ENCODE peak calls at places on chromosome 20, in seven cellular contexts. R is PC-3, P is GM23338, C is hepatocyte, Q is HCT116, V is SK-N-SH, L is MM.1S. J is an unnamed sample.

GRCh38 chr20:57586370-57586793 is 25.5 kb downstream of the PCK1 start:
- DNase-seq in C (peak), Q (no peak), V (no peak), R (no peak), P (no peak), L (no peak), J (peak)

GRCh38 chr20:49659096-49659495 is 54.6 kb downstream of the B4GALT5 start:
- DNase-seq in P (no peak), L (no peak), Q (no peak), V (no peak), C (no peak), R (no peak), J (peak)

GRCh38 chr20:50256577-50256976 is 65.9 kb downstream of the CEBPB start:
- DNase-seq in P (no peak), V (no peak), C (no peak), Q (no peak), L (no peak), R (no peak), J (no peak)

GRCh38 chr20:4053516-4053919 is 38.2 kb upstream of the RNF24 start:
- DNase-seq in Q (no peak), P (no peak), V (no peak), L (no peak), C (no peak), R (no peak), J (no peak)

GRCh38 chr20:57415791-57416190 is 24.6 kb downstream of the RBM38 start:
- DNase-seq in P (no peak), R (no peak), V (no peak), L (no peak), Q (no peak), C (no peak), J (no peak)

GRCh38 chr20:37941332-37941731 is 38.4 kb downstream of the VSTM2L start:
- DNase-seq in Q (no peak), L (no peak), R (peak), C (no peak), V (peak), P (peak), J (peak)

GRCh38 chr20:56522311-56522710 is 2.2 kb upstream of the FAM209A start:
- DNase-seq in V (no peak), C (no peak), Q (no peak), R (no peak), L (no peak), P (no peak), J (no peak)

GRCh38 chr20:23050847-23051627 is 1.6 kb upstream of the THBD start:
- DNase-seq in V (no peak), R (peak), Q (peak), C (peak), P (peak), L (no peak), J (peak)

GRCh38 chr20:17660667-17661066 is 21.4 kb downstream of the RRBP1 start:
- DNase-seq in Q (no peak), P (no peak), R (no peak), V (no peak), C (no peak), L (no peak), J (no peak)

GRCh38 chr20:58331961-58332551 is 22.5 kb downstream of the RAB22A start:
- DNase-seq in L (no peak), V (no peak), Q (no peak), C (no peak), P (no peak), R (no peak), J (no peak)

GRCh38 chr20:24381886-24382285 is 87.5 kb upstream of the SYNDIG1 start:
- DNase-seq in C (no peak), P (no peak), Q (no peak), V (no peak), R (no peak), L (no peak), J (no peak)

GRCh38 chr20:48723308-48724264 is 104.2 kb downstream of the PREX1 start:
- DNase-seq in L (no peak), V (no peak), P (no peak), R (no peak), Q (no peak), C (peak), J (no peak)

GRCh38 chr20:37538003-37538402 is 10.3 kb upstream of the BLCAP start:
- DNase-seq in P (no peak), Q (no peak), R (peak), L (no peak), C (peak), V (no peak), J (no peak)

GRCh38 chr20:43388267-43389081 is 69.2 kb upstream of the SRSF6 start:
- DNase-seq in P (no peak), R (no peak), C (no peak), Q (no peak), L (no peak), V (no peak), J (no peak)

GRCh38 chr20:39851459-39851858 is 837.6 kb downstream of the MAFB start:
- DNase-seq in V (no peak), L (no peak), R (no peak), Q (no peak), C (no peak), P (no peak), J (no peak)
- TF ChIP-seq EZH2phosphoT487 in V (no peak), L (no peak), R (no peak), Q (no peak), C (no peak), P (no peak), J (no peak)

GRCh38 chr20:13703265-13703664 is 64.5 kb upstream of the TASP1 start:
- DNase-seq in Q (no peak), L (no peak), V (no peak), C (no peak), R (no peak), P (peak), J (no peak)

GRCh38 chr20:13701486-13701885 is 62.8 kb upstream of the TASP1 start:
- DNase-seq in P (no peak), R (peak), Q (no peak), L (no peak), C (no peak), V (no peak), J (no peak)

DNA sequence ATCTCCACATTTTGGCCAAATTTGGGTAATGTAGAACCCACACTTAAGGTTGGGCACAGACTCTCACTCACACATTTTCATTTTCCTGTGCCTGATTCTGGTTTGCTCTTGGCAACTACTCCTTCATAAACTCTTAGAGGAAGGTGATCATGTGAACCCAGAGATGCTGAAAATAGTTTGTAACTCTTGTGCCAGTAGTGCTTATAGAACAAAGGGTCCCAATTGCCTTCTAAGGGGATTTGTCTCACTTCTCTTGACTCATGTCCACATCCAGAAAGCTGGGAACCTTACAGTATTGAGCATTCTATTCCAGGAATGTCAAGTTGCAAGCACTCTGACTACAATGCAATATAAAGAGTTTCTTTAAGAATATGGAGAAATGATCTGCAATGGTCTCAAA is 62.0 kb upstream of the TASP1 start:
- DNase-seq in P (no peak), L (no peak), C (no peak), R (no peak), V (no peak), Q (no peak), J (no peak)
- TF ChIP-seq EZH2phosphoT487 in P (no peak), L (no peak), C (no peak), R (no peak), V (no peak), Q (no peak), J (no peak)

GRCh38 chr20:1537731-1538058 is 19.8 kb downstream of the SIRPD start:
- DNase-seq in L (no peak), C (no peak), P (no peak), R (no peak), Q (no peak), V (no peak), J (no peak)
- TF ChIP-seq EZH2phosphoT487 in L (no peak), C (no peak), P (no peak), R (no peak), Q (no peak), V (no peak), J (no peak)

DNA sequence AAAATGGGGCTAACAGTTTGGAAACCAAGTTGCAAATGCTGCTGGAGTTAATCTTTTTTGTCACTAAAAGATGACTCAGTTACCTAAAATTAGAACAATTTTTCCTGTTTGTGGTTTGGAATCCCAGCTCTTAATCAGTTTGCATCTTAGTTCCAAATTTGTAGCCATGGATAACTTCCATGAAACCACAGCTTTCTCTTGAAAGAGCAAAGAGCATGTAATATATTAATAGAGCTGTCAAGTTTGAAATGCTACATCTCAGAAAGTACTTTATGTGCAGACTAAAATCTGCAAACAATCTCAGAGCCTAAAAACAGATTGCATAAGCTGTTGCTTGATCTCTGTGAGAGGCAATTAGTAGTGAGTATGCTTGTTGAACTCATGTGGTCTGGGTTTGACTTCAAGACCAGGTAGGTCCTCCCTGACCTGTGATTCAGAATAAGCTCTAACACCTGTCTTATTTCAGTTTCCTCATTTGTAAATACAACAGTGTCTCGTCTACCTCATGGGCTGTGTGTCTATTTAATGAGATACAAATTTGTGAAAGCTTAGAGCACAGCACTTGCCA is 23.5 kb downstream of the DHX35 start:
- DNase-seq in P (no peak), V (no peak), L (peak), C (no peak), Q (no peak), R (peak), J (no peak)
- TF ChIP-seq EZH2phosphoT487 in P (no peak), V (no peak), L (no peak), C (no peak), Q (no peak), R (no peak), J (no peak)

GRCh38 chr20:13277663-13278295 is 56.7 kb downstream of the ISM1 start:
- DNase-seq in L (no peak), V (no peak), C (no peak), Q (no peak), P (no peak), R (no peak), J (no peak)
- TF ChIP-seq EZH2phosphoT487 in L (no peak), V (no peak), C (no peak), Q (no peak), P (no peak), R (no peak), J (no peak)

DNA sequence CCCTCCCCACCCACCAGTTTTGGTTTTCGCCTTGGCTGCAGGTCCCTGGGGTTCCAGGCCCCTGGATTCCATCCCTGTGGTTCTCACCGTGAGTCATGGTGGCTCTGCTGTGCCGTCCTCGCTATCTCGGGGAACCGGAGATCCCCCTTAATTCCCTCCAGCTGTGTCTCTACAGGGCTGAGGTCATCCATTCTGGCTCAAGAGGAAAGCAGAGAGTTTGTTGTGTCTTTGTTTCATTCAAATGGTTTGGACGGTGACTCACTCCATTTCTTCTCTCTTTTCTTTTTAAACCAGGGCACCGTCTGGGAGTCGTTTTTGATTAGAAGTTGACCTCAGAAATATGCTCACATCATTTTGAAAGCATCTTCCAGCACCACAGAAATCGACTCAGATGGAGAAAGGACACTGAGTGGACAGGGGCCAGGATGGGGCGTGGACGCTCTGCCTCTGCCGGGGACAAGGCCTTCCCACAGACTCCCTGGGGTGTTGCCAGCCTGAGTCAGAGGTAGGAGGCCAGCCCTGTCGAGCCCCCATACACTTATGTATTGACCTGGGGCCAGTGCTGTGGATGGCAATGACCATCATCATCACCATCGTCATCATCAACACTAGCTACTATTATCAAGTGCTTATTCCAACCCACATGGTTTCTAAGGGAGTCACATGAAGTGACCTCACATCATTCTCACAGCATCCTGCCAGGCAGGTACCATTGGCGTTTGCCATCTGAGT is 176.2 kb downstream of the NFATC2 start:
- DNase-seq in R (peak), C (peak), P (no peak), Q (peak), L (no peak), V (no peak), J (no peak)
- TF ChIP-seq EZH2phosphoT487 in R (no peak), C (no peak), P (no peak), Q (no peak), L (no peak), V (no peak), J (no peak)

GRCh38 chr20:7650481-7650880 is 289.8 kb downstream of the HAO1 start:
- DNase-seq in P (no peak), C (no peak), L (no peak), R (peak), Q (no peak), V (no peak), J (peak)
- TF ChIP-seq EZH2phosphoT487 in P (no peak), C (no peak), L (no peak), R (no peak), Q (no peak), V (no peak), J (no peak)

GRCh38 chr20:59948828-59949720 is 8.9 kb downstream of the FAM217B start:
- DNase-seq in Q (peak), R (peak), P (peak), L (peak), C (peak), V (peak), J (peak)
- TF ChIP-seq EZH2phosphoT487 in Q (no peak), R (no peak), P (no peak), L (no peak), C (no peak), V (no peak), J (no peak)